ENCODE peak calls at places on chromosomes 12 and 14, in nine cellular contexts. One of them, this sample, is unnamed.

GRCh38 chr12:13374783-13375182 is 178.3 kb downstream of the EMP1 start:
- DNase-seq in ureter: no peak
- DNase-seq in stimulated activated CD4-positive, alpha-beta T cell treated with anti-CD3 and anti-CD28 coated beads, Interleukin-2, amount 100 ng/mL, for 24 hours: no peak
- DNase-seq in stimulated activated CD8-positive, alpha-beta memory T cell treated with anti-CD3 and anti-CD28 coated beads, Interleukin-7, amount 100 ng/mL, for 4 hours: no peak
- DNase-seq in cardiac fibroblast: no peak
- DNase-seq in endothelial cell: no peak
- DNase-seq in GM23338: no peak
- DNase-seq in T-helper 2 cell treated with Interferon-gamma antibody and Interleukin-4, amounts not matched to agents 5 μg/mL and 100 μg/mL, for 36 hours: no peak
- DNase-seq in naive thymus-derived CD8-positive, alpha-beta T cell: no peak
- DNase-seq in this sample: no peak

GRCh38 chr14:22002860-22003284 is 329.3 kb upstream of the OR4E1 start:
- DNase-seq in ureter: no peak
- DNase-seq in stimulated activated CD4-positive, alpha-beta T cell treated with anti-CD3 and anti-CD28 coated beads, Interleukin-2, amount 100 ng/mL, for 24 hours: peak; percentile 77
- DNase-seq in stimulated activated CD8-positive, alpha-beta memory T cell treated with anti-CD3 and anti-CD28 coated beads, Interleukin-7, amount 100 ng/mL, for 4 hours: no peak
- DNase-seq in cardiac fibroblast: no peak
- DNase-seq in endothelial cell: peak; percentile 41
- DNase-seq in GM23338: peak; percentile 87
- DNase-seq in T-helper 2 cell treated with Interferon-gamma antibody and Interleukin-4, amounts not matched to agents 5 μg/mL and 100 μg/mL, for 36 hours: peak; percentile 76
- DNase-seq in naive thymus-derived CD8-positive, alpha-beta T cell: peak; percentile 51
- DNase-seq in this sample: no peak

GRCh38 chr12:113425960-113426453 is 3.8 kb downstream of the SDSL start:
- DNase-seq in ureter: no peak
- DNase-seq in stimulated activated CD4-positive, alpha-beta T cell treated with anti-CD3 and anti-CD28 coated beads, Interleukin-2, amount 100 ng/mL, for 24 hours: no peak
- DNase-seq in stimulated activated CD8-positive, alpha-beta memory T cell treated with anti-CD3 and anti-CD28 coated beads, Interleukin-7, amount 100 ng/mL, for 4 hours: no peak
- DNase-seq in cardiac fibroblast: no peak
- DNase-seq in endothelial cell: no peak
- DNase-seq in GM23338: peak; percentile 72
- DNase-seq in T-helper 2 cell treated with Interferon-gamma antibody and Interleukin-4, amounts not matched to agents 5 μg/mL and 100 μg/mL, for 36 hours: no peak
- DNase-seq in naive thymus-derived CD8-positive, alpha-beta T cell: no peak
- DNase-seq in this sample: no peak

GRCh38 chr12:20460956-20461355 is 92.6 kb downstream of the PDE3A start:
- DNase-seq in ureter: no peak
- DNase-seq in stimulated activated CD4-positive, alpha-beta T cell treated with anti-CD3 and anti-CD28 coated beads, Interleukin-2, amount 100 ng/mL, for 24 hours: no peak
- DNase-seq in stimulated activated CD8-positive, alpha-beta memory T cell treated with anti-CD3 and anti-CD28 coated beads, Interleukin-7, amount 100 ng/mL, for 4 hours: no peak
- DNase-seq in cardiac fibroblast: no peak
- DNase-seq in endothelial cell: no peak
- DNase-seq in GM23338: no peak
- DNase-seq in T-helper 2 cell treated with Interferon-gamma antibody and Interleukin-4, amounts not matched to agents 5 μg/mL and 100 μg/mL, for 36 hours: no peak
- DNase-seq in naive thymus-derived CD8-positive, alpha-beta T cell: no peak
- DNase-seq in this sample: no peak

GRCh38 chr14:89618309-89618708 is 201.3 kb upstream of the FOXN3 start:
- DNase-seq in ureter: no peak
- DNase-seq in stimulated activated CD4-positive, alpha-beta T cell treated with anti-CD3 and anti-CD28 coated beads, Interleukin-2, amount 100 ng/mL, for 24 hours: no peak
- DNase-seq in stimulated activated CD8-positive, alpha-beta memory T cell treated with anti-CD3 and anti-CD28 coated beads, Interleukin-7, amount 100 ng/mL, for 4 hours: no peak
- DNase-seq in cardiac fibroblast: peak; percentile 37
- DNase-seq in endothelial cell: no peak
- DNase-seq in GM23338: no peak
- DNase-seq in T-helper 2 cell treated with Interferon-gamma antibody and Interleukin-4, amounts not matched to agents 5 μg/mL and 100 μg/mL, for 36 hours: no peak
- DNase-seq in naive thymus-derived CD8-positive, alpha-beta T cell: no peak
- DNase-seq in this sample: no peak

GRCh38 chr14:23723911-23724310 is 87.7 kb downstream of the DHRS2 start:
- DNase-seq in ureter: no peak
- DNase-seq in stimulated activated CD4-positive, alpha-beta T cell treated with anti-CD3 and anti-CD28 coated beads, Interleukin-2, amount 100 ng/mL, for 24 hours: no peak
- DNase-seq in stimulated activated CD8-positive, alpha-beta memory T cell treated with anti-CD3 and anti-CD28 coated beads, Interleukin-7, amount 100 ng/mL, for 4 hours: no peak
- DNase-seq in cardiac fibroblast: no peak
- DNase-seq in endothelial cell: no peak
- DNase-seq in GM23338: no peak
- DNase-seq in T-helper 2 cell treated with Interferon-gamma antibody and Interleukin-4, amounts not matched to agents 5 μg/mL and 100 μg/mL, for 36 hours: no peak
- DNase-seq in naive thymus-derived CD8-positive, alpha-beta T cell: no peak
- DNase-seq in this sample: no peak

GRCh38 chr12:47361389-47362031 is 281.8 kb upstream of the AMIGO2 start:
- DNase-seq in ureter: peak; percentile 46
- DNase-seq in stimulated activated CD4-positive, alpha-beta T cell treated with anti-CD3 and anti-CD28 coated beads, Interleukin-2, amount 100 ng/mL, for 24 hours: peak; percentile 58
- DNase-seq in stimulated activated CD8-positive, alpha-beta memory T cell treated with anti-CD3 and anti-CD28 coated beads, Interleukin-7, amount 100 ng/mL, for 4 hours: peak; percentile 39
- DNase-seq in cardiac fibroblast: no peak
- DNase-seq in endothelial cell: peak; percentile 15
- DNase-seq in GM23338: no peak
- DNase-seq in T-helper 2 cell treated with Interferon-gamma antibody and Interleukin-4, amounts not matched to agents 5 μg/mL and 100 μg/mL, for 36 hours: peak; percentile 69
- DNase-seq in naive thymus-derived CD8-positive, alpha-beta T cell: peak; percentile 43
- DNase-seq in this sample: no peak

GRCh38 chr14:28765169-28765906 is 1.2 kb upstream of the FOXG1 start:
- DNase-seq in ureter: no peak
- DNase-seq in stimulated activated CD4-positive, alpha-beta T cell treated with anti-CD3 and anti-CD28 coated beads, Interleukin-2, amount 100 ng/mL, for 24 hours: no peak
- DNase-seq in stimulated activated CD8-positive, alpha-beta memory T cell treated with anti-CD3 and anti-CD28 coated beads, Interleukin-7, amount 100 ng/mL, for 4 hours: no peak
- DNase-seq in cardiac fibroblast: no peak
- DNase-seq in endothelial cell: no peak
- DNase-seq in GM23338: no peak
- DNase-seq in T-helper 2 cell treated with Interferon-gamma antibody and Interleukin-4, amounts not matched to agents 5 μg/mL and 100 μg/mL, for 36 hours: no peak
- DNase-seq in naive thymus-derived CD8-positive, alpha-beta T cell: no peak
- DNase-seq in this sample: no peak

GRCh38 chr12:26119391-26119981 is 5.4 kb downstream of the BHLHE41 start:
- DNase-seq in ureter: no peak
- DNase-seq in stimulated activated CD4-positive, alpha-beta T cell treated with anti-CD3 and anti-CD28 coated beads, Interleukin-2, amount 100 ng/mL, for 24 hours: no peak
- DNase-seq in stimulated activated CD8-positive, alpha-beta memory T cell treated with anti-CD3 and anti-CD28 coated beads, Interleukin-7, amount 100 ng/mL, for 4 hours: no peak
- DNase-seq in cardiac fibroblast: peak; percentile 84
- DNase-seq in endothelial cell: no peak
- DNase-seq in GM23338: peak; percentile 62
- DNase-seq in T-helper 2 cell treated with Interferon-gamma antibody and Interleukin-4, amounts not matched to agents 5 μg/mL and 100 μg/mL, for 36 hours: no peak
- DNase-seq in naive thymus-derived CD8-positive, alpha-beta T cell: no peak
- DNase-seq in this sample: peak; percentile 78

GRCh38 chr12:122934722-122935121 is 31.5 kb downstream of the ABCB9 start:
- DNase-seq in ureter: no peak
- DNase-seq in stimulated activated CD4-positive, alpha-beta T cell treated with anti-CD3 and anti-CD28 coated beads, Interleukin-2, amount 100 ng/mL, for 24 hours: no peak
- DNase-seq in stimulated activated CD8-positive, alpha-beta memory T cell treated with anti-CD3 and anti-CD28 coated beads, Interleukin-7, amount 100 ng/mL, for 4 hours: no peak
- DNase-seq in cardiac fibroblast: no peak
- DNase-seq in endothelial cell: no peak
- DNase-seq in GM23338: no peak
- DNase-seq in T-helper 2 cell treated with Interferon-gamma antibody and Interleukin-4, amounts not matched to agents 5 μg/mL and 100 μg/mL, for 36 hours: no peak
- DNase-seq in naive thymus-derived CD8-positive, alpha-beta T cell: no peak
- DNase-seq in this sample: no peak

GRCh38 chr14:91009501-91010152 is 50.8 kb downstream of the RPS6KA5 start:
- DNase-seq in ureter: no peak
- DNase-seq in stimulated activated CD4-positive, alpha-beta T cell treated with anti-CD3 and anti-CD28 coated beads, Interleukin-2, amount 100 ng/mL, for 24 hours: no peak
- DNase-seq in stimulated activated CD8-positive, alpha-beta memory T cell treated with anti-CD3 and anti-CD28 coated beads, Interleukin-7, amount 100 ng/mL, for 4 hours: no peak
- DNase-seq in cardiac fibroblast: no peak
- DNase-seq in endothelial cell: no peak
- DNase-seq in GM23338: no peak
- DNase-seq in T-helper 2 cell treated with Interferon-gamma antibody and Interleukin-4, amounts not matched to agents 5 μg/mL and 100 μg/mL, for 36 hours: no peak
- DNase-seq in naive thymus-derived CD8-positive, alpha-beta T cell: peak; percentile 38
- DNase-seq in this sample: no peak

GRCh38 chr12:123905319-123905925 is 67.2 kb downstream of the CCDC92 start:
- DNase-seq in ureter: peak; percentile 55
- DNase-seq in stimulated activated CD4-positive, alpha-beta T cell treated with anti-CD3 and anti-CD28 coated beads, Interleukin-2, amount 100 ng/mL, for 24 hours: peak; percentile 69
- DNase-seq in stimulated activated CD8-positive, alpha-beta memory T cell treated with anti-CD3 and anti-CD28 coated beads, Interleukin-7, amount 100 ng/mL, for 4 hours: peak; percentile 58
- DNase-seq in cardiac fibroblast: peak; percentile 91
- DNase-seq in endothelial cell: peak; percentile 57
- DNase-seq in GM23338: peak; percentile 81
- DNase-seq in T-helper 2 cell treated with Interferon-gamma antibody and Interleukin-4, amounts not matched to agents 5 μg/mL and 100 μg/mL, for 36 hours: peak; percentile 53
- DNase-seq in naive thymus-derived CD8-positive, alpha-beta T cell: peak; percentile 74
- DNase-seq in this sample: peak; percentile 81

GRCh38 chr12:20154060-20154459 is 214.3 kb upstream of the PDE3A start:
- DNase-seq in ureter: no peak
- DNase-seq in stimulated activated CD4-positive, alpha-beta T cell treated with anti-CD3 and anti-CD28 coated beads, Interleukin-2, amount 100 ng/mL, for 24 hours: no peak
- DNase-seq in stimulated activated CD8-positive, alpha-beta memory T cell treated with anti-CD3 and anti-CD28 coated beads, Interleukin-7, amount 100 ng/mL, for 4 hours: no peak
- DNase-seq in cardiac fibroblast: peak; percentile 22
- DNase-seq in endothelial cell: no peak
- DNase-seq in GM23338: no peak
- DNase-seq in T-helper 2 cell treated with Interferon-gamma antibody and Interleukin-4, amounts not matched to agents 5 μg/mL and 100 μg/mL, for 36 hours: no peak
- DNase-seq in naive thymus-derived CD8-positive, alpha-beta T cell: no peak
- DNase-seq in this sample: peak; percentile 1

GRCh38 chr14:90294872-90295271 is 36.9 kb downstream of the NRDE2 start:
- DNase-seq in ureter: no peak
- DNase-seq in stimulated activated CD4-positive, alpha-beta T cell treated with anti-CD3 and anti-CD28 coated beads, Interleukin-2, amount 100 ng/mL, for 24 hours: no peak
- DNase-seq in stimulated activated CD8-positive, alpha-beta memory T cell treated with anti-CD3 and anti-CD28 coated beads, Interleukin-7, amount 100 ng/mL, for 4 hours: no peak
- DNase-seq in cardiac fibroblast: no peak
- DNase-seq in endothelial cell: no peak
- DNase-seq in GM23338: no peak
- DNase-seq in T-helper 2 cell treated with Interferon-gamma antibody and Interleukin-4, amounts not matched to agents 5 μg/mL and 100 μg/mL, for 36 hours: no peak
- DNase-seq in naive thymus-derived CD8-positive, alpha-beta T cell: no peak
- DNase-seq in this sample: no peak

GRCh38 chr12:67519824-67520433 is 128.6 kb upstream of the DYRK2 start:
- DNase-seq in ureter: peak; percentile 74
- DNase-seq in stimulated activated CD4-positive, alpha-beta T cell treated with anti-CD3 and anti-CD28 coated beads, Interleukin-2, amount 100 ng/mL, for 24 hours: no peak
- DNase-seq in stimulated activated CD8-positive, alpha-beta memory T cell treated with anti-CD3 and anti-CD28 coated beads, Interleukin-7, amount 100 ng/mL, for 4 hours: no peak
- DNase-seq in cardiac fibroblast: no peak
- DNase-seq in endothelial cell: no peak
- DNase-seq in GM23338: peak; percentile 94
- DNase-seq in T-helper 2 cell treated with Interferon-gamma antibody and Interleukin-4, amounts not matched to agents 5 μg/mL and 100 μg/mL, for 36 hours: no peak
- DNase-seq in naive thymus-derived CD8-positive, alpha-beta T cell: no peak
- DNase-seq in this sample: no peak

This sample was measured in IMR-90.